ENCODE peak calls at places on chromosome 14, in seven cellular contexts. E, Y, F, W, P, D and G are unnamed samples. For H3K4me1, the result is how much of the 10 kb centered on the place peaks cover.

GRCh38 chr14:54877015-54877702 is 25.5 kb downstream of the GCH1 start:
- DNase-seq in D (no peak), F (no peak), E (no peak), P (no peak), Y (no peak), W (no peak), G (no peak)

GRCh38 chr14:97116546-97116945 is 319.4 kb downstream of the VRK1 start:
- DNase-seq in F (no peak), P (no peak), E (no peak), Y (no peak), D (no peak), W (no peak), G (no peak)

GRCh38 chr14:70148911-70149675 is 39.7 kb downstream of the SLC8A3 start:
- DNase-seq in E (no peak), D (no peak), P (no peak), F (no peak), W (no peak), Y (no peak), G (no peak)

GRCh38 chr14:77033622-77034521 is 5.4 kb upstream of the IRF2BPL start:
- DNase-seq in D (peak), P (peak), Y (peak), F (no peak), W (peak), E (peak), G (peak)

GRCh38 chr14:70002589-70003240 is 123.5 kb downstream of the SMOC1 start:
- DNase-seq in P (no peak), D (no peak), Y (no peak), E (no peak), F (no peak), W (no peak), G (no peak)

GRCh38 chr14:105023791-105024480 is 3.1 kb upstream of the CDCA4 start:
- DNase-seq in P (no peak), W (no peak), E (no peak), D (no peak), Y (no peak), F (no peak), G (no peak)

GRCh38 chr14:23177181-23177580 is 6.3 kb downstream of the SLC7A8 start:
- DNase-seq in P (peak), W (no peak), D (no peak), F (no peak), Y (peak), E (no peak), G (no peak)

GRCh38 chr14:51394804-51395203 is 154.8 kb downstream of the TMX1 start:
- DNase-seq in Y (no peak), P (no peak), F (no peak), W (no peak), D (no peak), E (no peak), G (no peak)

GRCh38 chr14:54650331-54651017 is 83.5 kb downstream of the SAMD4A start:
- DNase-seq in D (peak), F (no peak), E (peak), W (peak), P (no peak), Y (peak), G (peak)

GRCh38 chr14:28142400-28143015 is 624.1 kb upstream of the FOXG1 start:
- DNase-seq in E (no peak), P (no peak), F (no peak), D (no peak), Y (no peak), W (no peak), G (no peak)

GRCh38 chr14:65258391-65258790 is 154.1 kb upstream of the FUT8 start:
- DNase-seq in E (no peak), W (no peak), Y (no peak), P (no peak), F (no peak), D (no peak), G (no peak)

GRCh38 chr14:55272922-55273321 is 1.7 kb downstream of the FBXO34 start:
- DNase-seq in W (no peak), F (no peak), P (no peak), D (no peak), E (no peak), Y (no peak), G (no peak)

GRCh38 chr14:105067140-105067968 is 2.1 kb upstream of the GPR132 start:
- DNase-seq in D (no peak), F (no peak), W (no peak), Y (no peak), P (no peak), E (no peak), G (no peak)

GRCh38 chr14:64683264-64683663 is 21.0 kb upstream of the PLEKHG3 start:
- DNase-seq in P (no peak), F (no peak), W (no peak), D (no peak), E (no peak), Y (no peak), G (no peak)

GRCh38 chr14:89061696-89062095 is 237.2 kb downstream of the TTC8 start:
- DNase-seq in W (no peak), D (no peak), P (no peak), E (no peak), Y (no peak), F (no peak), G (no peak)

GRCh38 chr14:24331731-24332093 is 3.2 kb downstream of the ADCY4 start:
- DNase-seq in F (no peak), W (no peak), Y (no peak), P (no peak), E (no peak), D (no peak), G (no peak)

GRCh38 chr14:46048127-46048526 is 603.5 kb downstream of the RPL10L start:
- DNase-seq in P (peak), F (no peak), E (no peak), W (no peak), Y (no peak), D (no peak), G (no peak)

GRCh38 chr14:92719890-92720323 is 28.5 kb downstream of the LGMN start:
- DNase-seq in P (peak), F (no peak), W (no peak), E (no peak), D (no peak), Y (peak), G (no peak)

GRCh38 chr14:61451491-61451890 is 130.1 kb downstream of the PRKCH start:
- DNase-seq in Y (no peak), E (no peak), W (no peak), P (no peak), F (no peak), D (no peak), G (no peak)

GRCh38 chr14:61514006-61514830 is 181.1 kb upstream of the HIF1A start:
- DNase-seq in F (no peak), D (no peak), Y (no peak), P (no peak), W (no peak), E (no peak), G (no peak)

GRCh38 chr14:92323031-92323915 is at the start of gene SLC24A4:
- DNase-seq in W (no peak), Y (no peak), E (no peak), D (no peak), F (no peak), P (no peak), G (no peak)

GRCh38 chr14:76810953-76811400 is 1.7 kb downstream of the ANGEL1 start:
- DNase-seq in F (no peak), W (peak), D (no peak), E (no peak), P (no peak), Y (peak), G (no peak)

GRCh38 chr14:90851327-90852036 is 35.3 kb upstream of the TTC7B start:
- DNase-seq in Y (no peak), F (no peak), D (no peak), E (no peak), P (no peak), W (no peak), G (no peak)

GRCh38 chr14:88380405-88380804 is 5.1 kb upstream of the SPATA7 start:
- DNase-seq in F (no peak), E (no peak), D (no peak), Y (no peak), W (no peak), P (no peak), G (no peak)

GRCh38 chr14:60485057-60485599 is 735 bp downstream of the C14orf39 start:
- DNase-seq in E (no peak), W (no peak), F (no peak), P (no peak), Y (no peak), D (no peak), G (no peak)

GRCh38 chr14:90273532-90273931 is 17.2 kb downstream of the PSMC1 start:
- DNase-seq in P (no peak), E (no peak), F (no peak), W (peak), D (no peak), Y (no peak), G (peak)

GRCh38 chr14:94143239-94143638 is 13.8 kb upstream of the IFI27L2 start:
- DNase-seq in W (no peak), E (no peak), D (no peak), Y (no peak), F (no peak), P (no peak), G (no peak)

GRCh38 chr14:22820731-22821130 is 5.5 kb upstream of the SLC7A7 start:
- DNase-seq in Y (no peak), W (no peak), E (no peak), F (no peak), P (no peak), D (no peak), G (no peak)

GRCh38 chr14:100306506-100307214 is 416 bp upstream of the SLC25A29 start:
- DNase-seq in D (peak), Y (peak), F (peak), W (peak), E (peak), P (peak), G (peak)

GRCh38 chr14:30058401-30058800 is 130.8 kb upstream of the PRKD1 start:
- DNase-seq in W (no peak), P (no peak), E (no peak), F (no peak), Y (no peak), D (no peak), G (no peak)

GRCh38 chr14:92287987-92288386 is 35.0 kb upstream of the SLC24A4 start:
- DNase-seq in F (no peak), W (no peak), Y (peak), E (no peak), D (no peak), P (no peak), G (no peak)

GRCh38 chr14:100446572-100446971 is 123.4 kb downstream of the SLC25A47 start:
- DNase-seq in Y (no peak), P (no peak), E (no peak), W (no peak), D (no peak), F (no peak), G (peak)

GRCh38 chr14:105076805-105077648 is 11.8 kb upstream of the GPR132 start:
- DNase-seq in E (no peak), P (no peak), F (no peak), D (no peak), Y (no peak), W (no peak), G (no peak)

GRCh38 chr14:63727231-63727735 is 582 bp downstream of the SGPP1 start:
- DNase-seq in P (peak), W (peak), E (peak), D (peak), F (peak), Y (peak), G (peak)

GRCh38 chr14:78508023-78508422 is 337.9 kb downstream of the NRXN3 start:
- DNase-seq in P (no peak), E (no peak), Y (no peak), D (no peak), W (no peak), F (no peak), G (no peak)

GRCh38 chr14:33551963-33552362 is 398.9 kb downstream of the EGLN3 start:
- DNase-seq in E (no peak), Y (no peak), W (no peak), P (no peak), D (no peak), F (no peak), G (no peak)

GRCh38 chr14:91227183-91227628 is 17.3 kb downstream of the GPR68 start:
- DNase-seq in W (no peak), D (no peak), P (no peak), Y (no peak), F (no peak), E (no peak), G (no peak)

GRCh38 chr14:61343991-61344405 is 22.6 kb downstream of the PRKCH start:
- DNase-seq in P (no peak), F (no peak), W (peak), Y (no peak), D (no peak), E (no peak), G (no peak)

GRCh38 chr14:64738306-64738879 is 34.2 kb downstream of the PLEKHG3 start:
- DNase-seq in E (no peak), P (no peak), Y (no peak), F (no peak), D (no peak), W (no peak), G (no peak)

DNA sequence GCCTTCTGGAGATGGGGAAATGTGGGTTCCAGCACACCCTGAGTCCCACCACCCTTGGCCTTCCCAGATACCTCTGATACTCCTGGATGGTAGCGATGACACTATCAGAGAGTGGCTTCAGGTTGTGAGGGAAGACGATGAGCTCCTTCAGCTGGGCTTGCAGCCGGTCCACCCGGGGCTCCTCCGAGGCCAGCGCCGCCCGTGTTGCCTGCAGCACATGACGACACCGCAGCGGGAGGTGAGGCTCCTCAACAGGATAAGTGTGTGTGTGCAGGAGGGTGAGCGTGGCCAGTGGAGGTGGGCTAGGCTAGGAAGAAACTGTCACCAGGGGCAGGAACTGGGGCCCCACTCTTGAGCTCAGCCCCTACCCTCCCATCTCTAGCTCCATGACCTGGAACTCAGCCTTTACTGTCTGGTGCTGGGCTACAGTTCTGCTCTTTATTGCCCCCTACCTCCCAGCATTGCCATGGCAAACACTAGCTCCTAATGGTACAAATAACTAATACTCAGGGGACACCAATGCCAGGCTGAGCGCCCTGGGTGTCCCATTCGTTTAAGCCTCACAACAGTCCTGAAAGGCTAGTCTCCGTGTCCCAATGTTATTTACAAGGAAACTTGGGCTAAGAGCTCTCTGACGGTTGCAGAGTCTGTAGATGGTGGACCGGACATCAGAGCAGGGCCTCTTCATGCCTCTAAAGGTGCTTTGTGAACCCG is 64.1 kb downstream of the SYNE3 start:
- DNase-seq in Y (no peak), W (no peak), D (no peak), P (no peak), E (no peak), F (no peak), G (no peak)
- H3K4me1 ChIP-seq in Y (under half), W (under half), D (under half), P (under half), E (under half), F (under half), G (under half)

GRCh38 chr14:32480337-32480736 is 151.2 kb downstream of the AKAP6 start:
- DNase-seq in E (no peak), W (no peak), D (no peak), P (no peak), Y (no peak), F (no peak), G (no peak)

GRCh38 chr14:32477406-32477805 is 148.3 kb downstream of the AKAP6 start:
- DNase-seq in E (no peak), F (no peak), D (no peak), Y (no peak), P (no peak), W (no peak), G (no peak)

GRCh38 chr14:32476532-32476931 is 147.4 kb downstream of the AKAP6 start:
- DNase-seq in Y (no peak), P (no peak), E (no peak), W (no peak), D (no peak), F (no peak), G (no peak)

GRCh38 chr14:32481707-32482106 is 152.6 kb downstream of the AKAP6 start:
- DNase-seq in P (no peak), W (no peak), E (no peak), Y (no peak), D (no peak), F (no peak), G (no peak)

GRCh38 chr14:32478027-32478426 is 148.9 kb downstream of the AKAP6 start:
- DNase-seq in D (no peak), E (no peak), P (no peak), F (no peak), Y (no peak), W (no peak), G (no peak)
- H3K4me1 ChIP-seq in D (under half), E (under half), P (under half), F (under half), Y (under half), W (under half), G (under half)

GRCh38 chr14:71552809-71553208 is 379.4 kb upstream of the RGS6 start:
- DNase-seq in E (no peak), D (no peak), W (no peak), Y (no peak), P (no peak), F (no peak), G (no peak)

GRCh38 chr14:71555654-71556559 is 376.3 kb upstream of the RGS6 start:
- DNase-seq in W (no peak), D (no peak), Y (peak), E (no peak), P (no peak), F (no peak), G (no peak)

GRCh38 chr14:71554959-71555612 is 377.1 kb upstream of the RGS6 start:
- DNase-seq in W (no peak), P (no peak), D (no peak), E (no peak), Y (no peak), F (no peak), G (no peak)

GRCh38 chr14:71554323-71554722 is 377.9 kb upstream of the RGS6 start:
- DNase-seq in P (no peak), Y (no peak), F (no peak), W (no peak), D (no peak), E (no peak), G (no peak)

DNA sequence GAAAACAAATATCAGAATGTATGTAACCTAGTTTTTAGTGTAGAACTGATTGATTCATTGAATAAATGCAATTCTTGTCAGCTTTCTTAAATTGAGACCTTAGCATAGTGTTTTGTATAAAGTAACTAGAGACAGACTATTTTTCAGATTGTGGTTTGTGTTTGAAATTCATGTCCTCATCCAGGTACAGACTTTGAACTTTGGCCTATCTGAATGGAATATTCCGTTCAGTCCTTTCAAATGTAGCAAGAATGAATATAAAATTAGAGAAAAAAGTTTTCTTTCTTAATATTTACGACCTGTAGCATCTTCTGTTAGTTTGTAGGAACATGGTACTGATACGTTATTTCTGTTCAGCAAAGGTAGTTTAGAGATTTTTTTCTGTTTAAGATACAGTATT is 378.4 kb upstream of the RGS6 start:
- DNase-seq in F (no peak), Y (no peak), D (no peak), P (no peak), W (no peak), E (no peak), G (no peak)
- H3K4me1 ChIP-seq in F (under half), Y (under half), D (under half), P (under half), W (under half), E (under half), G (under half)

GRCh38 chr14:52553671-52554575 is 1.3 kb downstream of the GPR137C start:
- DNase-seq in D (peak), P (peak), Y (peak), F (peak), W (peak), E (peak), G (peak)

GRCh38 chr14:52563120-52563519 is 10.5 kb downstream of the GPR137C start:
- DNase-seq in P (no peak), Y (no peak), F (no peak), W (no peak), D (no peak), E (no peak), G (no peak)

GRCh38 chr14:52553002-52553670 is 500 bp downstream of the GPR137C start:
- DNase-seq in D (no peak), Y (peak), P (peak), E (no peak), W (peak), F (no peak), G (no peak)

DNA sequence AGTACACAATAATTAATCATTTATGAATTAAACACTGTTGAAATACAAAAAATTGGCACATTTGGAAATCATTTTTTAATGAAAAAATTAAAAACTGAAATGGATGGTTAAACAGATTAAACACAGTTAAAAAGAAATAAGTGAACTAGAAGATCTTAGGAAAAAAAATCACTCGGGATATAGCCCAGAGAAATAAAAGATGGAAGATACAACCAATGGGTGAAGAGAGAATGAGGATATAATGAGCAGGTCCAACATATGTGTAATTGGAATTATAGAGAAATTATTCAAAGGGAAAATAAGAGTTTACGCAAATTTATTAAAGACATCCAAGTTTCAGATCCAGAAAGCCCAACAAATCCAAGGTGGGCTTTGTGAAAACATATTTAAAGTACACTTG is 6.1 kb downstream of the GPR137C start:
- DNase-seq in Y (no peak), F (no peak), P (no peak), D (no peak), E (no peak), W (no peak), G (no peak)
- H3K4me1 ChIP-seq in Y (under half), F (under half), P (under half), D (under half), E (under half), W (under half), G (under half)

GRCh38 chr14:79670811-79671210 is 540.5 kb downstream of the DIO2 start:
- DNase-seq in Y (no peak), D (no peak), F (no peak), P (no peak), W (no peak), E (no peak), G (no peak)

GRCh38 chr14:79663453-79663852 is 547.9 kb downstream of the DIO2 start:
- DNase-seq in P (no peak), Y (no peak), W (no peak), E (no peak), D (no peak), F (no peak), G (no peak)

GRCh38 chr14:79665556-79665955 is 545.7 kb downstream of the DIO2 start:
- DNase-seq in Y (no peak), D (no peak), F (no peak), E (no peak), P (no peak), W (no peak), G (no peak)

DNA sequence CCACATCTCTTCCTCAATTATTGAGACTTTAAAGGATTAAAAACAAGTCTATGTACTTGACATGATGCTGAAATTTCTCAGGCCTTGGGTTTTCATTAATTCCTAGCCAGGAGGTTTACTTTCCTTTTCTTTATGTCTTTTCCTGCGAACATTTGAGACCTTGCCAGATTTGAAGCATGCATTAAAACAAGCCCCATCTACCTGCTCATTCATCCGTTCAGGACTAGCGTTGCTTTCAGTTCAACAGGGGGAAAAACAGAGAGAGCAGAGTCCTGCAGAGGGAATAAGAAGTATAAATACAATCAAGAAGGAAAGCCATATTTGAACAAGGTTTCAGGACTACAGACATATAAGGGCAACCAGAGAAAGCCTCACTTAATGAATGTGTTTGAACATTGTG is 542.4 kb downstream of the DIO2 start:
- DNase-seq in W (no peak), D (no peak), E (no peak), Y (no peak), F (no peak), P (no peak), G (no peak)
- H3K4me1 ChIP-seq in W (under half), D (under half), E (under half), Y (under half), F (under half), P (under half), G (under half)